ENCODE peak calls at places on chromosome 3, in five cellular contexts. B is heart right ventricle, U is esophagus squamous epithelium, Q is natural killer cell, S is fibroblast of the aortic adventitia. Z is an unnamed sample.

GRCh38 chr3:141305436-141305835 is 62.9 kb upstream of the ZBTB38 start:
- DNase-seq in B (no peak), U (no peak), Q (no peak), S (peak; percentile 64), Z (no peak)

GRCh38 chr3:55357796-55358195 is 129.3 kb downstream of the WNT5A start:
- DNase-seq in B (no peak), U (no peak), Q (no peak), S (no peak), Z (no peak)

GRCh38 chr3:104909188-104909587 is 457.5 kb upstream of the ALCAM start:
- DNase-seq in B (no peak), U (no peak), Q (no peak), S (peak; percentile 54), Z (no peak)

GRCh38 chr3:196938124-196938523 is 4.2 kb downstream of the NCBP2 start:
- DNase-seq in B (no peak), U (no peak), Q (no peak), S (no peak), Z (no peak)

GRCh38 chr3:37964716-37965115 is 25.9 kb upstream of the VILL start:
- DNase-seq in B (no peak), U (no peak), Q (no peak), S (no peak), Z (no peak)

GRCh38 chr3:41026394-41027177 is 172.7 kb upstream of the CTNNB1 start:
- DNase-seq in B (peak; percentile 53), U (no peak), Q (no peak), S (peak; percentile 42), Z (no peak)

GRCh38 chr3:184218814-184219213 is 10.6 kb upstream of the VWA5B2 start:
- DNase-seq in B (no peak), U (no peak), Q (no peak), S (no peak), Z (no peak)

GRCh38 chr3:124829175-124829818 is 57.9 kb downstream of the ITGB5 start:
- DNase-seq in B (no peak), U (no peak), Q (no peak), S (peak; percentile 66), Z (no peak)

GRCh38 chr3:2354702-2355101 is 256.0 kb downstream of the CNTN4 start:
- DNase-seq in B (no peak), U (no peak), Q (no peak), S (peak; percentile 11), Z (no peak)

GRCh38 chr3:9222049-9222448 is 27.4 kb downstream of the SRGAP3 start:
- DNase-seq in B (no peak), U (no peak), Q (no peak), S (no peak), Z (no peak)

GRCh38 chr3:60325610-60326181 is 925.6 kb downstream of the FHIT start:
- DNase-seq in B (no peak), U (no peak), Q (no peak), S (no peak), Z (no peak)

GRCh38 chr3:159991591-159991990 is 3.0 kb downstream of the IL12A start:
- DNase-seq in B (no peak), U (no peak), Q (no peak), S (no peak), Z (no peak)

GRCh38 chr3:64144241-64144900 is 80.9 kb downstream of the PRICKLE2 start:
- DNase-seq in B (no peak), U (no peak), Q (no peak), S (no peak), Z (no peak)

GRCh38 chr3:148943531-148944200 is 47.7 kb upstream of the GYG1 start:
- DNase-seq in B (no peak), U (no peak), Q (no peak), S (peak; percentile 85), Z (no peak)

GRCh38 chr3:10836676-10837075 is 20.6 kb downstream of the SLC6A11 start:
- DNase-seq in B (no peak), U (no peak), Q (no peak), S (no peak), Z (no peak)

GRCh38 chr3:66158933-66159332 is 61.9 kb upstream of the SLC25A26 start:
- DNase-seq in B (no peak), U (no peak), Q (no peak), S (no peak), Z (no peak)

GRCh38 chr3:140093742-140094141 is 158.8 kb downstream of the CLSTN2 start:
- DNase-seq in B (no peak), U (no peak), Q (no peak), S (peak; percentile 68), Z (no peak)

GRCh38 chr3:82163907-82164520 is 402.6 kb upstream of the GBE1 start:
- DNase-seq in B (no peak), U (no peak), Q (no peak), S (peak; percentile 22), Z (no peak)

GRCh38 chr3:137121704-137122314 is 164.0 kb downstream of the IL20RB start:
- DNase-seq in B (no peak), U (no peak), Q (no peak), S (peak; percentile 45), Z (no peak)

GRCh38 chr3:165895919-165896318 is 58.7 kb upstream of the BCHE start:
- DNase-seq in B (no peak), U (no peak), Q (no peak), S (no peak), Z (no peak)

GRCh38 chr3:79954756-79955155 is 187.0 kb upstream of the ROBO1 start:
- DNase-seq in B (no peak), U (no peak), Q (no peak), S (no peak), Z (no peak)

GRCh38 chr3:10553586-10554235 is 48.3 kb upstream of the ATP2B2 start:
- DNase-seq in B (no peak), U (no peak), Q (no peak), S (no peak), Z (no peak)

GRCh38 chr3:141796436-141797166 is 33.4 kb downstream of the GRK7 start:
- DNase-seq in B (no peak), U (no peak), Q (peak; percentile 49), S (peak; percentile 34), Z (no peak)

GRCh38 chr3:160434071-160434470 is 15.5 kb downstream of the TRIM59 start:
- DNase-seq in B (no peak), U (no peak), Q (no peak), S (peak; percentile 84), Z (no peak)

GRCh38 chr3:18827664-18828063 is 320.6 kb upstream of the KCNH8 start:
- DNase-seq in B (no peak), U (no peak), Q (no peak), S (no peak), Z (no peak)

GRCh38 chr3:161600185-161600584 is 103.6 kb downstream of the OTOL1 start:
- DNase-seq in B (no peak), U (no peak), Q (no peak), S (no peak), Z (no peak)

GRCh38 chr3:4401441-4401840 is 65.6 kb downstream of the SUMF1 start:
- DNase-seq in B (no peak), U (no peak), Q (no peak), S (no peak), Z (no peak)

GRCh38 chr3:4396599-4396998 is 70.5 kb downstream of the SUMF1 start:
- DNase-seq in B (no peak), U (no peak), Q (no peak), S (no peak), Z (no peak)

GRCh38 chr3:4398120-4398740 is 68.8 kb downstream of the SUMF1 start:
- DNase-seq in B (no peak), U (no peak), Q (no peak), S (no peak), Z (no peak)

GRCh38 chr3:4399476-4399875 is 67.6 kb downstream of the SUMF1 start:
- DNase-seq in B (no peak), U (no peak), Q (no peak), S (no peak), Z (no peak)

GRCh38 chr3:4398906-4399305 is 68.2 kb downstream of the SUMF1 start:
- DNase-seq in B (no peak), U (no peak), Q (no peak), S (no peak), Z (no peak)
- TF ChIP-seq CTCF in B (no peak), U (no peak), Q (no peak), S (no peak), Z (no peak)

DNA sequence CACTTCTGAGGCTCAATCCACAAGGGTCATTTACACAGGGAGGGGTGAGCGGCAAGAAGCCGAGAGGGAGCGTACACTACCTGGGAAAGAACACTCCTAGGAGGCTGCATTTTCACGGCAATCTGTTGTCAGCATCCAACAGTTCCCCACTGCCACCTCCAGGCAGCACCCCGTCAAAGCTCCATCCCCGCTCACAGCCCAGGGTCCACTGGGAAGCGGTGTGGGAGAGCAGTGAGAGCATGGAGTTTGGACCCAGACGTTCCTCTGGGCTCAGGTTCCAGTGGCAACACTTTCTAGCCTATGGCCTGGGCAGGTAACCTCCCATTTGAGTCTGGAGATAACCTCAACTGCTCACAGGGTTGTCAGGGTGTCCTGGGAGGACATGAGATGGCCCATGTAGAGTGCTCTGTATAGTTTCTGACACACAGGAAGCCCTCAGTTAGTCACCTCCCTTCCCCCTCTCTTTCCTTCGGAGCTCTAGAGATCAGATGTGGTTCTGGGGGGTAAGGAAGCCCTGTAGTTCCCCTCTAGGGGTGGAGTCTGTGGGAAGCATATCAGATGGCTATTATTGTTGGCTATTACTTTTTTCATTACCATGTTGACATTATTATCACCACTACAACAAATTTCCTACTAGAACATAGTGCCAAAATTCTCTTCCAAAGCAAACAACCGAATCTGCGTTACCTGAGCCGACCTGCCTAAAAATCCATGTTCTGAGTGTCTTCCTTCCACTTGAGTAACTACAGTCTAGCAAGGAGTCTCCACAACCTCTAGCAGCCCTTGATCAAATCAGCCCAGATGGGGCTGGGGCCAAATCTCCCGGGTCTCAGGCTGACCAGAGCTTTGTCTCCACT is 29.1 kb downstream of the RUVBL1 start:
- DNase-seq in B (no peak), U (no peak), Q (no peak), S (no peak), Z (no peak)
- TF ChIP-seq CTCF in B (no peak), U (no peak), Q (no peak), S (no peak), Z (no peak)

GRCh38 chr3:138834359-138835176 is at the start of gene PIK3CB:
- DNase-seq in B (peak; percentile 94), U (peak; percentile 63), Q (peak; percentile 72), S (peak; percentile 65), Z (peak; percentile 87)
- TF ChIP-seq CTCF in B (peak; percentile 9), U (peak; percentile 43), Q (no peak), S (no peak), Z (peak; percentile 63)

GRCh38 chr3:32147509-32147908 is 41.1 kb downstream of the GPD1L start:
- DNase-seq in B (no peak), U (no peak), Q (no peak), S (no peak), Z (no peak)

GRCh38 chr3:32143849-32144757 is 37.7 kb downstream of the GPD1L start:
- DNase-seq in B (no peak), U (no peak), Q (no peak), S (peak; percentile 94), Z (peak; percentile 33)

GRCh38 chr3:32146669-32147315 is 40.4 kb downstream of the GPD1L start:
- DNase-seq in B (no peak), U (no peak), Q (no peak), S (no peak), Z (no peak)

GRCh38 chr3:32148356-32148755 is 41.9 kb downstream of the GPD1L start:
- DNase-seq in B (no peak), U (no peak), Q (no peak), S (no peak), Z (no peak)

DNA sequence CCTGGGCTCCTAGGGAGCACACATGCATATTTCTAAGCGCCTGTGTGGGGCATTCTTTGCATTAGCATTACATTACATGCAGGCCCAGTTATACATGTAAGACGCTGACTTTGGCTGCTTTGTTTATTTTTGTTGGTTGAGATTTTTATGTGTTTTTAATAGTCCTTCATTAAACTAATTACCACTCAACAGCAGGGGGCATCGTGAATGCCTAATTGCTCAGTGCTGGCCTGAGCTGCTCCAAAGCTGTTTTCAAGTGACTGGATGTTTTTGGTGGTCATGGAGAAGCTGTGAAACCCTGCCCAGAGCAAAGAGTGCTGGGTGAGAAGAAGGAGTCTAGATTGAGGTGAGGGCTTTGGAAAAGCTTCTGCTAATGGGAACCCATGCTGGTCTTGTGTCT is 41.5 kb downstream of the GPD1L start:
- DNase-seq in B (no peak), U (no peak), Q (no peak), S (no peak), Z (no peak)
- TF ChIP-seq CTCF in B (peak; percentile 9), U (no peak), Q (no peak), S (no peak), Z (peak; percentile 22)

Z was measured in progenitor cell of endocrine pancreas.